ENCODE peak calls at places on chromosomes 4 and X, in eight cellular contexts. Y, W, Q, U, H, F, R and O are unnamed samples.

GRCh38 chr4:174697164-174697563 is 131.9 kb downstream of the GLRA3 start:
- DNase-seq in W (peak; percentile 77), Q (no peak), F (no peak), R (no peak), H (no peak), U (no peak), Y (no peak), O (no peak)

GRCh38 chr4:64882311-64883086 is 473.2 kb upstream of the TECRL start:
- DNase-seq in R (no peak), Y (no peak), H (peak; percentile 30), Q (no peak), F (no peak), W (no peak), U (peak; percentile 65), O (peak; percentile 33)

GRCh38 chr4:174490356-174490969 is 31.8 kb downstream of the HPGD start:
- DNase-seq in Q (no peak), U (no peak), Y (no peak), R (no peak), F (peak; percentile 54), W (peak; percentile 66), H (no peak), O (no peak)

GRCh38 chrX:42976729-42977366 is 198.9 kb upstream of the PPP1R2C start:
- DNase-seq in U (peak; percentile 7), Y (no peak), Q (peak; percentile 35), F (no peak), W (no peak), R (no peak), H (no peak), O (no peak)

GRCh38 chrX:102599950-102600579 is 750 bp downstream of the ARMCX5 start:
- DNase-seq in U (no peak), R (no peak), Y (no peak), F (peak; percentile 11), Q (no peak), H (peak; percentile 8), W (peak; percentile 47), O (no peak)

GRCh38 chrX:40971736-40972135 is 113.5 kb upstream of the USP9X start:
- DNase-seq in Y (no peak), Q (no peak), H (no peak), F (no peak), U (no peak), R (no peak), W (no peak), O (no peak)

GRCh38 chr4:41202356-41202755 is 12.0 kb downstream of the APBB2 start:
- DNase-seq in Q (no peak), R (no peak), W (no peak), U (no peak), Y (no peak), F (no peak), H (no peak), O (no peak)

GRCh38 chrX:146854281-146854680 is 39.7 kb upstream of the CXorf51A start:
- DNase-seq in H (no peak), W (no peak), F (no peak), Y (no peak), U (no peak), Q (no peak), R (no peak), O (no peak)

GRCh38 chr4:123418486-123418931 is 21.9 kb downstream of the SPRY1 start:
- DNase-seq in R (no peak), Y (no peak), H (peak; percentile 96), W (peak; percentile 84), F (peak; percentile 90), Q (no peak), U (no peak), O (no peak)

DNA sequence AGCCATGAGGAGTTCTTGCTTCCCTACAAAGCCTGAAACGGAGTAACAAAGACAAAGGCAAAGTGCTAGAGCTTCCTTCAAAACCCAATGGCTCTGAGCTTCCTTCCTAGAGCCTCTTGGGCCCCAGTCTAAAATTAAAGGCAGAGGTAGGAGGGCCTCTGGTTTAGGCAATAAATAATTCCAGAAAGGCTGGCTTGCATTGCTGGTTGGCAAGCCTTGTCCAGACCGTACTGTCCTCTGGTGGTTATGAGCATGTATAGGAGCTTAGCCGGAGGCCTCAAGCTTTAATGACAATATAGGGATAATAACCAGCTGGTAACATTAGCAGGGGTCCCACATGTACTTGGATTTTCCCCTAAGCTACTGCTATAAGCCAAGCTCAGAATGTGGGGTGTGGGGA is 237.3 kb downstream of the AR start:
- DNase-seq in Q (no peak), H (no peak), R (no peak), W (peak; percentile 63), Y (no peak), U (no peak), F (no peak), O (no peak)
- TF ChIP-seq CTCF in Q (no peak), H (no peak), R (no peak), W (peak; percentile 55), Y (peak; percentile 60), U (no peak), F (peak; percentile 56), O (no peak)

DNA sequence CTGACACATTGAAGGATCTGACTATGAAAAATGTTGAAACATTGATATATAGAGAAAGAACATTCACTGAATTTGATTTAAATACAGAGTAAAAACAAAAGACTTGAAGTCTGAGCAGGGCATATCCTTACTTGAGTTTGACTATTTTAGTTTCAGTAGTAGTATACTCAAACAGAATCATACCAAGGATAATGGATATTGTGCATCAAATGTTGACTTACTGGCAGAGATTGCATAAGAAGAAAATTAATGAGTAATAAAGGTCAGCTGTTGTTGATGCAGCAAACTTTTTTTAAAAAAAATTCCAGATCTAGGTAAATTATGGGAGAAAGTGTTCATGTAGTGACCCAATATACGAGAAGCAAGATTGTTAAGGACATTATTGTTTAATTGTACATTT is 94.5 kb upstream of the APOOL start:
- DNase-seq in Q (no peak), W (peak; percentile 18), R (no peak), F (no peak), Y (no peak), U (no peak), H (no peak), O (no peak)
- TF ChIP-seq CTCF in Q (no peak), W (no peak), R (no peak), F (no peak), Y (no peak), U (no peak), H (no peak), O (no peak)

DNA sequence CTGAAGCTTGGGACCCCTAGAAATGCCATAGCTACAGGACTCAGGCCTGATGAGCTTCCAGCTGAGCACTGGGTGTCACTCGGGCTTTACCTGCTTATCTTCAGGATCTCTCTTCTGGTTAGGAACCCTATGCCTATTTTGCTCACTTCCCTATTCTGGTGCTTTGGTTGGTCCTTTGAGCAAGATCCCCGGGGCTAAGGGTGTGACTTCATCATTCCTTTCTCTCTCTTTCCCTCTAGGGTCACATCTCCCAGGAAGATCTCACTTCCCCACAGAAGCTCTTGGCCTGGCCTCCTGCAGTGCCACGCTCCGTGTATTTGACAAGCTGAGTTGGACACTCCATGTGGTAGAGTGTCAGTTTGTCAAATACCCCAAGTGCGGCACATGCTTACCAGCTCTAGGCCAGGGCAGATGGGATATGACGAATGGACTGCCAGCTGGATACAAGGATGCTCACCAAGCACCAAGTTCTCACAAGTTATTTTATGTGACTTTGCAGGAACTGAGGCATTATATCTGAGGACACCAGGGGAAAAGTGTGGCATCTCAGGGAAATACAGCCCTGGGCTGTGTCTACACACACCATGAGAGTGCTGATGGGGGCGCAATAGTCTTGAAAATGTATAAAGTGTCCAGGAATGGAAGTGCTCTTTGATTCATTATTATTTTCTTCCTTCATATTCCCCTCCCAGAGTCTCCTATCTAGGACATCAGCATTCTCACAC is 21.1 kb downstream of the VSIG4 start:
- DNase-seq in F (no peak), H (no peak), U (no peak), W (no peak), R (no peak), Q (no peak), Y (no peak), O (no peak)
- TF ChIP-seq CTCF in F (no peak), H (no peak), U (no peak), W (no peak), R (peak; percentile 21), Q (no peak), Y (no peak), O (no peak)

DNA sequence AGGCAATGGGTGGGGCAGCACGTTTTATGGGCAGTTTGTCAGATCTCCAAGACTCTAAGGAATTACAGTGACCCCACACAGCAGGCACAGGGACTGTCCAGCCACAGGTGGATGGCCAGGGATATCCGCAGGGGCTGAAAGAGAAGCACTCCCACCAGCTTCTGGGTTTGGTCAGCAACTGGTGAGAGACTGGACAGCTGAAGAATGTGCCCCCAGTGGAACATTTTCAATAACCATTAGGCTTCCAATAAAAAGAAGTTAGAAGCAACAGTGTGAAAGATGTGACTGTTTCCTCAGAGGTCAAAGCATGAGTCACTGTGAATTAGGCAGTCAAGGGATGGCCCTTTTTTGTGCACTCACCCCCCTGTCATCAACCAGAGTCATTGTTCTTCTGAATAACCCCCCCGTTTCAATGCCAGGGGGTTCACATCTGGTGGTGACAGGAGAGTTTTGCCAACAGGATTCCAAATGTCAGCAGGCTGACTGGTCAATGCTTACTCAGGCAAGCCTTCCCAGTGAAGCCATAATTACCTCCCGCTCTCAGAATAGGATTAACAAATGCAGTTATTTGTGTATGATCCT is 74.5 kb upstream of the SH3RF1 start:
- DNase-seq in F (peak; percentile 23), R (no peak), Q (no peak), H (peak; percentile 96), Y (no peak), W (peak; percentile 96), U (no peak), O (no peak)
- TF ChIP-seq CTCF in F (no peak), R (no peak), Q (no peak), H (no peak), Y (no peak), W (no peak), U (no peak), O (no peak)

GRCh38 chr4:6343950-6344408 is 74.3 kb downstream of the WFS1 start:
- DNase-seq in U (peak; percentile 80), F (peak; percentile 23), Q (no peak), H (no peak), R (no peak), W (peak; percentile 87), Y (no peak), O (peak; percentile 11)
- TF ChIP-seq CTCF in U (peak; percentile 76), F (no peak), Q (no peak), H (peak; percentile 40), R (no peak), W (no peak), Y (no peak), O (no peak)

DNA sequence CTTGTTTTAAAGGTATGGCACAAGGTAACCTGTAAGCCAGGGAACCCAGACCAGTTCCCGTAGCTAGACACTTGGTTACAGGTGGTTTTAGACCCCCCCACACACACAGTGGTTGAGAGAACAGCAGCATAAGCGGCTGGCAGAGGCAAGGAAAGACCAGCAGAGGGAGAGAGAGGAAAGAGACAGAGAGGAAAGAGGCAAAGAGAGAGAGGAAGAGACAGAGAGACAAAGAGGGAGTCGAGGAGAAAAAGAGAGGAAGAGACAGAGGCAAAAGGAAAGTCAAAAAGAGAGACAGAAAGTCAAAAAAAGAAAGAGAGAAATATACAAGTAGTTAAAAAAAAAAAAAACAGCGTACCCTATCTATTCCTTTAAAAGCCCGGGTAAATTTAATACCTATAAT is 19.5 kb upstream of the PCSK1N start:
- DNase-seq in R (no peak), F (no peak), U (peak; percentile 44), W (no peak), Y (no peak), Q (no peak), H (no peak), O (no peak)
- TF ChIP-seq CTCF in R (no peak), F (peak; percentile 56), U (peak; percentile 19), W (peak; percentile 16), Y (no peak), Q (no peak), H (peak; percentile 49), O (no peak)